ENCODE peak calls at places on chromosomes 12 and 14, in four cellular contexts. U is H1, A is fibroblast of lung, B is Karpas-422. J is an unnamed sample.

GRCh38 chr14:77098470-77099353 is 654 bp downstream of the CIPC start:
- DNase-seq in U (no peak), A (no peak), B (peak; percentile 62), J (no peak)

GRCh38 chr12:80161612-80162011 is 62.3 kb downstream of the OTOGL start:
- DNase-seq in U (no peak), A (no peak), B (no peak), J (no peak)

GRCh38 chr14:35495278-35495677 is 38.7 kb upstream of the INSM2 start:
- DNase-seq in U (no peak), A (no peak), B (no peak), J (no peak)

GRCh38 chr12:105444809-105445102 is 114.3 kb downstream of the C12orf75 start:
- DNase-seq in U (no peak), A (peak; percentile 61), B (no peak), J (no peak)

GRCh38 chr14:70382556-70382955 is 23.1 kb upstream of the COX16 start:
- DNase-seq in U (no peak), A (no peak), B (no peak), J (no peak)

GRCh38 chr12:84875241-84875640 is 37.4 kb downstream of the SLC6A15 start:
- DNase-seq in U (no peak), A (no peak), B (no peak), J (no peak)

GRCh38 chr14:70096866-70097265 is 91.9 kb downstream of the SLC8A3 start:
- DNase-seq in U (no peak), A (no peak), B (peak; percentile 60), J (no peak)

GRCh38 chr14:95432152-95433093 is 84.0 kb downstream of the SYNE3 start:
- DNase-seq in U (peak; percentile 82), A (peak; percentile 23), B (peak; percentile 80), J (no peak)

GRCh38 chr12:93025145-93026103 is 96.3 kb upstream of the EEA1 start:
- DNase-seq in U (no peak), A (peak; percentile 61), B (peak; percentile 72), J (peak; percentile 22)

GRCh38 chr12:33628087-33628486 is 188.5 kb upstream of the SYT10 start:
- DNase-seq in U (no peak), A (no peak), B (no peak), J (no peak)

GRCh38 chr14:23910081-23910875 is 43.3 kb upstream of the DHRS4 start:
- DNase-seq in U (peak; percentile 92), A (peak; percentile 23), B (peak; percentile 87), J (peak; percentile 27)

GRCh38 chr12:125203145-125203765 is 138.0 kb downstream of the AACS start:
- DNase-seq in U (no peak), A (no peak), B (peak; percentile 77), J (no peak)

GRCh38 chr14:88233915-88234314 is 89.2 kb downstream of the KCNK10 start:
- DNase-seq in U (no peak), A (no peak), B (peak; percentile 83), J (no peak)

GRCh38 chr12:102510463-102510862 is 30.1 kb upstream of the IGF1 start:
- DNase-seq in U (no peak), A (no peak), B (no peak), J (no peak)

GRCh38 chr12:123608192-123608591 is 6.3 kb downstream of the DDX55 start:
- DNase-seq in U (no peak), A (no peak), B (no peak), J (no peak)

GRCh38 chr12:3150820-3151590 is 73.8 kb downstream of the TSPAN9 start:
- DNase-seq in U (no peak), A (peak; percentile 70), B (no peak), J (no peak)

GRCh38 chr14:26841361-26841760 is 243.5 kb upstream of the NOVA1 start:
- DNase-seq in U (no peak), A (peak; percentile 36), B (no peak), J (no peak)

GRCh38 chr14:77014004-77014604 is 14.4 kb downstream of the IRF2BPL start:
- DNase-seq in U (no peak), A (peak; percentile 75), B (no peak), J (no peak)

GRCh38 chr12:105738036-105738435 is 400.7 kb downstream of the NUAK1 start:
- DNase-seq in U (no peak), A (peak; percentile 68), B (no peak), J (no peak)

GRCh38 chr12:121187501-121187900 is 22.4 kb upstream of the P2RX4 start:
- DNase-seq in U (no peak), A (no peak), B (no peak), J (no peak)

GRCh38 chr14:61558271-61558670 is 137.0 kb upstream of the HIF1A start:
- DNase-seq in U (no peak), A (peak; percentile 45), B (no peak), J (no peak)

GRCh38 chr14:37544407-37544806 is 50.6 kb downstream of the FOXA1 start:
- DNase-seq in U (no peak), A (no peak), B (no peak), J (no peak)

GRCh38 chr14:36522347-36522971 is 2.4 kb upstream of the NKX2-1 start:
- DNase-seq in U (peak; percentile 73), A (no peak), B (no peak), J (no peak)

GRCh38 chr12:105820407-105821140 is 318.2 kb downstream of the NUAK1 start:
- DNase-seq in U (no peak), A (peak; percentile 86), B (no peak), J (no peak)

GRCh38 chr14:35400707-35401421 is 3.7 kb downstream of the NFKBIA start:
- DNase-seq in U (no peak), A (no peak), B (no peak), J (no peak)

GRCh38 chr14:95875831-95876768 is 532 bp upstream of the TUNAR start:
- DNase-seq in U (peak; percentile 82), A (no peak), B (no peak), J (no peak)

GRCh38 chr12:3215410-3215975 is 138.3 kb downstream of the TSPAN9 start:
- DNase-seq in U (no peak), A (no peak), B (no peak), J (no peak)

GRCh38 chr14:100078216-100078780 is 13.1 kb downstream of the EVL start:
- DNase-seq in U (no peak), A (no peak), B (no peak), J (no peak)

GRCh38 chr14:102799684-102800562 is 22.7 kb downstream of the TRAF3 start:
- DNase-seq in U (no peak), A (peak; percentile 95), B (no peak), J (no peak)

GRCh38 chr14:38310420-38310995 is 54.6 kb upstream of the CLEC14A start:
- DNase-seq in U (no peak), A (no peak), B (peak; percentile 56), J (no peak)

GRCh38 chr12:58915634-58916033 is 4.7 kb downstream of the LRIG3 start:
- DNase-seq in U (no peak), A (peak; percentile 79), B (no peak), J (no peak)

GRCh38 chr12:45312012-45312411 is 96.1 kb downstream of the ANO6 start:
- DNase-seq in U (no peak), A (no peak), B (no peak), J (no peak)

GRCh38 chr12:2402180-2402579 is 349.4 kb downstream of the CACNA1C start:
- DNase-seq in U (no peak), A (no peak), B (no peak), J (no peak)

GRCh38 chr12:57621497-57622292 is 10.5 kb downstream of the ARHGEF25 start:
- DNase-seq in U (peak; percentile 87), A (no peak), B (peak; percentile 65), J (no peak)

GRCh38 chr12:18882690-18883089 is 144.8 kb downstream of the CAPZA3 start:
- DNase-seq in U (no peak), A (no peak), B (no peak), J (no peak)

GRCh38 chr14:68807148-68807600 is 14.3 kb upstream of the ZFP36L1 start:
- DNase-seq in U (peak; percentile 40), A (peak; percentile 83), B (peak; percentile 75), J (no peak)
- H3K4me1 ChIP-seq in U (no peaks in the 10 kb centered on the region), A (peaks cover 13% of the 10 kb centered on the region), B (peaks cover 16% of the 10 kb centered on the region), J (peaks cover 7% of the 10 kb centered on the region)

DNA sequence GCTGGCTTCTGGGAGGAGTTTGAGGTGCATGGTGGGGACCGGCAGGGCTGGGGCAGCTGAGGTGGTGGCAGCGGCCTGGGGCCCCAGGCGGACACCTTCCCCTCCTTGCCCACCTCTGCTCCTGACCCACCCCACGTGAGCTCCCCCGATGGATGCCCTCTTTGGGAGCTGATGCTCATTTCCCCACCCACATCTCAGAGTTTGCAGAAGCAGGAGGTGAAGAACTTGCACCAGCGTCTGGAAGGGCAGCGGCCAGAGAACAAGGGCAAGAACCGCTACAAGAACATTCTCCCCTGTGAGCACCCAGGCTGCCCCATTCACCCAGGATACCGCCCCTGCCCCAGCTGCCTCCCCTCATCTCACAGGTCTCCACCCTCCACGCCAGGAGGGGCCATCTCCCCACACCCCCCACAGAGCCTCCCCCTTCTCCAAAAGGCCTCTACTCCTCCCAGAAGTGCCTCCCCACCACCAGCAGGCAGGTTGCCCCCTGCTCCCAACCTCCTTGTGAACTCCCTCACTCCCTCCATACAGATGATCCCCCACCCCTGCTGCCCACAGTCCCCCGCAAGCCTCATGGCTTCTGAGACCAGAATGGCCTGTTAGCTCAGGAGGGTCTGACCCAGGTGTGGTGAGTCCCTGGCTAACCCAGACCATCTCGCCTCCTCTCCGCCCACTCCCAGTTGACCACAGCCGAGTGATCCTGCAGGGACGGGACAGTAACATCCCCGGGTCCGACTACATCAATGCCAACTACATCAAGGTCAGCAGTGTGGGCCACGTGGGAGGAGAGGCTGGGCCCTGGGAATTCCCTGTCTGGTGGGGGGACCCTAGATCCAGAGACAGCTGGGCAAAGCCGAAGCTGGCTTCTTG is 4.5 kb downstream of the PTPN6 start:
- DNase-seq in U (no peak), A (no peak), B (no peak), J (no peak)
- H3K4me1 ChIP-seq in U (peaks cover 18% of the 10 kb centered on the region), A (no peaks in the 10 kb centered on the region), B (peaks cover 89% of the 10 kb centered on the region), J (no peaks in the 10 kb centered on the region)

GRCh38 chr14:93007225-93007997 is 84.5 kb downstream of the CHGA start:
- DNase-seq in U (no peak), A (peak; percentile 85), B (no peak), J (no peak)
- H3K4me1 ChIP-seq in U (peaks cover 10% of the 10 kb centered on the region), A (peaks cover 5% of the 10 kb centered on the region), B (no peaks in the 10 kb centered on the region), J (no peaks in the 10 kb centered on the region)

GRCh38 chr14:105020815-105021655 is at the start of gene CDCA4:
- DNase-seq in U (peak; percentile 97), A (peak; percentile 90), B (peak; percentile 100), J (no peak)

GRCh38 chr14:105022276-105022670 is 1.4 kb upstream of the CDCA4 start:
- DNase-seq in U (no peak), A (no peak), B (no peak), J (no peak)

GRCh38 chr14:105023791-105024480 is 3.1 kb upstream of the CDCA4 start:
- DNase-seq in U (no peak), A (peak; percentile 85), B (no peak), J (peak; percentile 79)

GRCh38 chr14:105021656-105022275 is 883 bp upstream of the CDCA4 start:
- DNase-seq in U (peak; percentile 62), A (peak; percentile 54), B (peak; percentile 88), J (no peak)

GRCh38 chr14:105023144-105023543 is 2.3 kb upstream of the CDCA4 start:
- DNase-seq in U (no peak), A (peak; percentile 44), B (no peak), J (peak; percentile 56)
- H3K4me1 ChIP-seq in U (peaks cover 8% of the 10 kb centered on the region), A (peaks cover 14% of the 10 kb centered on the region), B (peaks cover 39% of the 10 kb centered on the region), J (peaks cover 34% of the 10 kb centered on the region)

J was measured in Panc1.